ENCODE peak calls at places on chromosome 7, in eight cellular contexts. S is GM10248, A is dorsolateral prefrontal cortex, M is spleen, U is Panc1, N is nephron progenitor cell, T is esophagus squamous epithelium, W is pancreas. L is an unnamed sample.

GRCh38 chr7:40733111-40733510 is 598.3 kb downstream of the SUGCT start:
- DNase-seq in S (no peak), A (no peak), M (no peak), U (no peak), N (no peak), T (no peak), W (no peak), L (no peak)

GRCh38 chr7:111108526-111108925 is 17.6 kb downstream of the LRRN3 start:
- DNase-seq in S (no peak), A (no peak), M (no peak), U (no peak), N (no peak), T (no peak), W (no peak), L (no peak)

GRCh38 chr7:150997075-150997511 is 6.3 kb downstream of the NOS3 start:
- DNase-seq in S (no peak), A (no peak), M (no peak), U (no peak), N (no peak), T (no peak), W (no peak), L (no peak)

GRCh38 chr7:131369354-131369753 is 41.7 kb downstream of the MKLN1 start:
- DNase-seq in S (no peak), A (no peak), M (no peak), U (no peak), N (no peak), T (no peak), W (no peak), L (no peak)

GRCh38 chr7:44798649-44799275 is 2.3 kb downstream of the PPIA start:
- DNase-seq in S (no peak), A (no peak), M (no peak), U (no peak), N (no peak), T (no peak), W (no peak), L (no peak)

GRCh38 chr7:27098493-27099223 is 2.9 kb upstream of the HOXA1 start:
- DNase-seq in S (peak; percentile 10), A (no peak), M (no peak), U (no peak), N (peak; percentile 77), T (no peak), W (no peak), L (no peak)

GRCh38 chr7:21261627-21262564 is 166.0 kb upstream of the SP4 start:
- DNase-seq in S (peak; percentile 32), A (no peak), M (peak; percentile 71), U (no peak), N (peak; percentile 53), T (no peak), W (peak; percentile 7), L (peak; percentile 80)

GRCh38 chr7:155484483-155485399 is 26.8 kb downstream of the EN2 start:
- DNase-seq in S (peak; percentile 6), A (no peak), M (no peak), U (no peak), N (no peak), T (no peak), W (no peak), L (no peak)

GRCh38 chr7:132138817-132139216 is 437.5 kb downstream of the PLXNA4 start:
- DNase-seq in S (no peak), A (no peak), M (no peak), U (no peak), N (no peak), T (no peak), W (no peak), L (no peak)

GRCh38 chr7:25196132-25196896 is 32.0 kb downstream of the NPVF start:
- DNase-seq in S (no peak), A (no peak), M (no peak), U (no peak), N (no peak), T (no peak), W (peak; percentile 40), L (no peak)

GRCh38 chr7:156156734-156157408 is 344.6 kb upstream of the SHH start:
- DNase-seq in S (no peak), A (peak; percentile 22), M (no peak), U (peak; percentile 46), N (peak; percentile 58), T (no peak), W (peak; percentile 20), L (peak; percentile 11)

GRCh38 chr7:158609313-158609974 is 21.8 kb upstream of the PTPRN2 start:
- DNase-seq in S (no peak), A (no peak), M (no peak), U (no peak), N (no peak), T (no peak), W (no peak), L (no peak)

GRCh38 chr7:149732111-149732561 is 41.3 kb downstream of the ZNF467 start:
- DNase-seq in S (no peak), A (no peak), M (peak; percentile 70), U (no peak), N (no peak), T (no peak), W (no peak), L (no peak)

GRCh38 chr7:116713918-116714317 is 41.9 kb downstream of the MET start:
- DNase-seq in S (no peak), A (no peak), M (no peak), U (no peak), N (no peak), T (no peak), W (no peak), L (no peak)

GRCh38 chr7:101362334-101363195 is at the start of gene COL26A1:
- DNase-seq in S (no peak), A (no peak), M (peak; percentile 77), U (no peak), N (peak; percentile 75), T (no peak), W (peak; percentile 23), L (peak; percentile 18)

GRCh38 chr7:93626869-93627268 is 52.3 kb upstream of the CALCR start:
- DNase-seq in S (no peak), A (no peak), M (no peak), U (no peak), N (no peak), T (no peak), W (no peak), L (no peak)

GRCh38 chr7:93620864-93621263 is 46.3 kb upstream of the CALCR start:
- DNase-seq in S (no peak), A (no peak), M (no peak), U (no peak), N (no peak), T (no peak), W (no peak), L (no peak)

GRCh38 chr7:93620057-93620456 is 45.5 kb upstream of the CALCR start:
- DNase-seq in S (no peak), A (no peak), M (no peak), U (no peak), N (no peak), T (no peak), W (no peak), L (no peak)

GRCh38 chr7:93623816-93624215 is 49.3 kb upstream of the CALCR start:
- DNase-seq in S (no peak), A (no peak), M (no peak), U (no peak), N (no peak), T (no peak), W (no peak), L (no peak)

GRCh38 chr7:93622036-93622714 is 47.7 kb upstream of the CALCR start:
- DNase-seq in S (no peak), A (peak; percentile 18), M (no peak), U (no peak), N (peak; percentile 18), T (no peak), W (no peak), L (no peak)
- TF ChIP-seq CTCF in S (peak; percentile 25), A (no peak), M (no peak), U (peak; percentile 66), N (peak; percentile 38), T (peak; percentile 26), W (no peak), L (no peak)

GRCh38 chr7:104779888-104780287 is 234.1 kb upstream of the KMT2E start:
- DNase-seq in S (no peak), A (no peak), M (no peak), U (no peak), N (no peak), T (no peak), W (no peak), L (no peak)
- TF ChIP-seq CTCF in S (no peak), A (no peak), M (no peak), U (no peak), N (no peak), T (no peak), W (no peak), L (no peak)

DNA sequence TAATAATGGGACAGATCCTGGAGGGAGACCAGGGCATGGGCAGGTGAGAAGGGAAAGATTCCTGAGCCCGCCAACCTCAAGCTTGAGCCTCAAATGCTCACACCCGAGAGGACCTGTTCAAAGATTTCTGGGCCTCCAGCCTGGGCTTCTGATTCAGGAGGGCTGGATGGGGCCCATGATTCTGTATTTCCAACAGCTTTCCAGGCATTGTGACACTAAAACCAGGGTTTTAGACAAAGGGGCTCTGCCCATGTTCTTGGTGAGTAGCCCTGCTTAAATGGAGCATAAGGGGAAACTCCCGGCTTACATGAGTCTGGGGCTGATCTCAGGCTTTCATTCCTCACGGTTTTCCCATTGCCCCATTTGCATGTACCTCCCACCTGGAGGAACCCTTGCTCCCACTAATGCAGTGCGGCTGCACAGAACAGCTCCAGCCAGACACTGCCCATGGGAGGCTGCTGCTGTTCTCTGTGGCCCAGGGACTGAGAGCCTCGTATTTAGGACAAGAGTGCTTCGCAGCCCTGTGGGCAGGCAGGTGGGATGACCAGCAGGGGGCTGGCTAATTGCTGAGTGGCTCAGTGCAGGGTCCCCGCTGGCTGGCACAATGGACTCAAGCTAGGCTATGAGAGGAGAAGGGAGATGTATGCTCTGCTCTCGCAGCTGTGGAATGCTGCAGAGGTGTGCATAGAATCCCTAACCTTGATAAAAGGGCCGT is 135.3 kb upstream of the COBL start:
- DNase-seq in S (no peak), A (no peak), M (no peak), U (no peak), N (peak; percentile 28), T (no peak), W (no peak), L (no peak)
- TF ChIP-seq CTCF in S (no peak), A (no peak), M (no peak), U (no peak), N (peak; percentile 27), T (no peak), W (no peak), L (no peak)

GRCh38 chr7:2564970-2565546 is 6.3 kb downstream of the IQCE start:
- DNase-seq in S (no peak), A (no peak), M (peak; percentile 50), U (no peak), N (no peak), T (no peak), W (no peak), L (no peak)

GRCh38 chr7:2567663-2568238 is 9.0 kb downstream of the IQCE start:
- DNase-seq in S (peak; percentile 47), A (peak; percentile 59), M (no peak), U (no peak), N (peak; percentile 36), T (no peak), W (no peak), L (no peak)

GRCh38 chr7:2568521-2569223 is 9.9 kb downstream of the IQCE start:
- DNase-seq in S (no peak), A (no peak), M (no peak), U (no peak), N (no peak), T (no peak), W (no peak), L (no peak)

GRCh38 chr7:2566348-2566889 is 7.6 kb downstream of the IQCE start:
- DNase-seq in S (no peak), A (no peak), M (peak; percentile 29), U (no peak), N (no peak), T (no peak), W (no peak), L (no peak)

GRCh38 chr7:2566890-2567662 is 8.3 kb downstream of the IQCE start:
- DNase-seq in S (peak; percentile 64), A (peak; percentile 45), M (peak; percentile 80), U (no peak), N (no peak), T (no peak), W (no peak), L (no peak)
- TF ChIP-seq CTCF in S (no peak), A (no peak), M (no peak), U (no peak), N (no peak), T (no peak), W (no peak), L (no peak)